ENCODE peak calls at places on chromosome 17, in five cellular contexts. One of them, this sample, is unnamed.

GRCh38 chr17:67647482-67647881 is 70.3 kb upstream of the NOL11 start:
- DNase-seq in stimulated activated CD4-positive, alpha-beta T cell treated with anti-CD3 and anti-CD28 coated beads, Interleukin-15, amount 100 ng/mL, for 1 hour: no peak
- DNase-seq in nephron progenitor cell: peak
- DNase-seq in endothelial cell: no peak
- DNase-seq in NCI-H460: no peak
- DNase-seq in this sample: no peak

GRCh38 chr17:76381633-76382304 is 2.6 kb upstream of the SPHK1 start:
- DNase-seq in stimulated activated CD4-positive, alpha-beta T cell treated with anti-CD3 and anti-CD28 coated beads, Interleukin-15, amount 100 ng/mL, for 1 hour: no peak
- DNase-seq in nephron progenitor cell: peak
- DNase-seq in endothelial cell: no peak
- DNase-seq in NCI-H460: no peak
- DNase-seq in this sample: no peak

GRCh38 chr17:47180337-47180736 is 8.8 kb downstream of the CDC27 start:
- DNase-seq in stimulated activated CD4-positive, alpha-beta T cell treated with anti-CD3 and anti-CD28 coated beads, Interleukin-15, amount 100 ng/mL, for 1 hour: no peak
- DNase-seq in nephron progenitor cell: no peak
- DNase-seq in endothelial cell: no peak
- DNase-seq in NCI-H460: no peak
- DNase-seq in this sample: no peak

GRCh38 chr17:1605681-1606351 is 22.8 kb downstream of the SLC43A2 start:
- DNase-seq in stimulated activated CD4-positive, alpha-beta T cell treated with anti-CD3 and anti-CD28 coated beads, Interleukin-15, amount 100 ng/mL, for 1 hour: no peak
- DNase-seq in nephron progenitor cell: no peak
- DNase-seq in endothelial cell: no peak
- DNase-seq in NCI-H460: no peak
- DNase-seq in this sample: no peak

GRCh38 chr17:75832164-75832651 is 12.0 kb downstream of the UNC13D start:
- DNase-seq in stimulated activated CD4-positive, alpha-beta T cell treated with anti-CD3 and anti-CD28 coated beads, Interleukin-15, amount 100 ng/mL, for 1 hour: no peak
- DNase-seq in nephron progenitor cell: no peak
- DNase-seq in endothelial cell: no peak
- DNase-seq in NCI-H460: no peak
- DNase-seq in this sample: no peak

GRCh38 chr17:79628861-79629547 is 18.2 kb upstream of the RBFOX3 start:
- DNase-seq in stimulated activated CD4-positive, alpha-beta T cell treated with anti-CD3 and anti-CD28 coated beads, Interleukin-15, amount 100 ng/mL, for 1 hour: no peak
- DNase-seq in nephron progenitor cell: no peak
- DNase-seq in endothelial cell: peak
- DNase-seq in NCI-H460: no peak
- DNase-seq in this sample: no peak

GRCh38 chr17:39979865-39980401 is 674 bp upstream of the PSMD3 start:
- DNase-seq in stimulated activated CD4-positive, alpha-beta T cell treated with anti-CD3 and anti-CD28 coated beads, Interleukin-15, amount 100 ng/mL, for 1 hour: no peak
- DNase-seq in nephron progenitor cell: peak
- DNase-seq in endothelial cell: peak
- DNase-seq in NCI-H460: no peak
- DNase-seq in this sample: no peak

GRCh38 chr17:81128774-81129173 is 36.5 kb upstream of the PVALEF start:
- DNase-seq in stimulated activated CD4-positive, alpha-beta T cell treated with anti-CD3 and anti-CD28 coated beads, Interleukin-15, amount 100 ng/mL, for 1 hour: no peak
- DNase-seq in nephron progenitor cell: no peak
- DNase-seq in endothelial cell: no peak
- DNase-seq in NCI-H460: no peak
- DNase-seq in this sample: no peak

GRCh38 chr17:73914536-73915274 is 270.5 kb upstream of the SDK2 start:
- DNase-seq in stimulated activated CD4-positive, alpha-beta T cell treated with anti-CD3 and anti-CD28 coated beads, Interleukin-15, amount 100 ng/mL, for 1 hour: no peak
- DNase-seq in nephron progenitor cell: no peak
- DNase-seq in endothelial cell: no peak
- DNase-seq in NCI-H460: no peak
- DNase-seq in this sample: no peak

GRCh38 chr17:3914319-3914685 is 2.0 kb downstream of the P2RX1 start:
- DNase-seq in stimulated activated CD4-positive, alpha-beta T cell treated with anti-CD3 and anti-CD28 coated beads, Interleukin-15, amount 100 ng/mL, for 1 hour: no peak
- DNase-seq in nephron progenitor cell: no peak
- DNase-seq in endothelial cell: no peak
- DNase-seq in NCI-H460: no peak
- DNase-seq in this sample: no peak

GRCh38 chr17:44770526-44770925 is 11.7 kb downstream of the ADAM11 start:
- DNase-seq in stimulated activated CD4-positive, alpha-beta T cell treated with anti-CD3 and anti-CD28 coated beads, Interleukin-15, amount 100 ng/mL, for 1 hour: no peak
- DNase-seq in nephron progenitor cell: no peak
- DNase-seq in endothelial cell: no peak
- DNase-seq in NCI-H460: no peak
- DNase-seq in this sample: no peak

GRCh38 chr17:73600103-73600871 is 44.0 kb downstream of the SDK2 start:
- DNase-seq in stimulated activated CD4-positive, alpha-beta T cell treated with anti-CD3 and anti-CD28 coated beads, Interleukin-15, amount 100 ng/mL, for 1 hour: no peak
- DNase-seq in nephron progenitor cell: no peak
- DNase-seq in endothelial cell: no peak
- DNase-seq in NCI-H460: no peak
- DNase-seq in this sample: no peak

GRCh38 chr17:10618202-10618635 is 38.9 kb downstream of the MYH3 start:
- DNase-seq in stimulated activated CD4-positive, alpha-beta T cell treated with anti-CD3 and anti-CD28 coated beads, Interleukin-15, amount 100 ng/mL, for 1 hour: peak
- DNase-seq in nephron progenitor cell: peak
- DNase-seq in endothelial cell: peak
- DNase-seq in NCI-H460: peak
- DNase-seq in this sample: no peak

GRCh38 chr17:17812211-17813054 is 24.4 kb downstream of the SREBF1 start:
- DNase-seq in stimulated activated CD4-positive, alpha-beta T cell treated with anti-CD3 and anti-CD28 coated beads, Interleukin-15, amount 100 ng/mL, for 1 hour: peak
- DNase-seq in nephron progenitor cell: peak
- DNase-seq in endothelial cell: peak
- DNase-seq in NCI-H460: no peak
- DNase-seq in this sample: no peak

GRCh38 chr17:49434821-49435581 is 20.3 kb upstream of the PHB1 start:
- DNase-seq in stimulated activated CD4-positive, alpha-beta T cell treated with anti-CD3 and anti-CD28 coated beads, Interleukin-15, amount 100 ng/mL, for 1 hour: no peak
- DNase-seq in nephron progenitor cell: peak
- DNase-seq in endothelial cell: peak
- DNase-seq in NCI-H460: peak
- DNase-seq in this sample: no peak

GRCh38 chr17:21183468-21183867 is 30.5 kb downstream of the TMEM11 start:
- DNase-seq in stimulated activated CD4-positive, alpha-beta T cell treated with anti-CD3 and anti-CD28 coated beads, Interleukin-15, amount 100 ng/mL, for 1 hour: no peak
- DNase-seq in nephron progenitor cell: no peak
- DNase-seq in endothelial cell: no peak
- DNase-seq in NCI-H460: no peak
- DNase-seq in this sample: no peak

GRCh38 chr17:34542700-34543336 is 36.6 kb upstream of the TMEM132E start:
- DNase-seq in stimulated activated CD4-positive, alpha-beta T cell treated with anti-CD3 and anti-CD28 coated beads, Interleukin-15, amount 100 ng/mL, for 1 hour: peak
- DNase-seq in nephron progenitor cell: peak
- DNase-seq in endothelial cell: peak
- DNase-seq in NCI-H460: peak
- DNase-seq in this sample: no peak

GRCh38 chr17:9677932-9678331 is 32.6 kb downstream of the USP43 start:
- DNase-seq in stimulated activated CD4-positive, alpha-beta T cell treated with anti-CD3 and anti-CD28 coated beads, Interleukin-15, amount 100 ng/mL, for 1 hour: no peak
- DNase-seq in nephron progenitor cell: no peak
- DNase-seq in endothelial cell: no peak
- DNase-seq in NCI-H460: no peak
- DNase-seq in this sample: no peak

GRCh38 chr17:64240261-64240740 is 22.8 kb downstream of the TEX2 start:
- DNase-seq in stimulated activated CD4-positive, alpha-beta T cell treated with anti-CD3 and anti-CD28 coated beads, Interleukin-15, amount 100 ng/mL, for 1 hour: no peak
- DNase-seq in nephron progenitor cell: no peak
- DNase-seq in endothelial cell: no peak
- DNase-seq in NCI-H460: no peak
- DNase-seq in this sample: no peak

This sample was measured in NCI-H2107.